ENCODE peak calls at places on chromosomes 2 and 18, in five cellular contexts. F is CD4-positive, alpha-beta T cell; W is left ventricle myocardium inferior; N is fibroblast of lung; M is CD8-positive, alpha-beta T cell. R is an unnamed sample. For H3K9me3, the result is how much of the 10 kb centered on the place peaks cover.

GRCh38 chr2:152504618-152505017 is 169.6 kb downstream of the FMNL2 start:
- DNase-seq in M (no peak), W (no peak), N (no peak), F (no peak), R (no peak)

GRCh38 chr2:160869411-160869810 is 290.8 kb upstream of the TANK start:
- DNase-seq in F (no peak), W (no peak), M (no peak), N (peak), R (peak)

GRCh38 chr2:216694201-216694825 is 1.0 kb downstream of the IGFBP5 start:
- DNase-seq in W (peak), F (no peak), N (peak), M (peak), R (peak)

GRCh38 chr2:86704482-86704971 is 15.6 kb upstream of the RMND5A start:
- DNase-seq in F (no peak), M (no peak), W (peak), N (peak), R (peak)

GRCh38 chr2:38722271-38723115 is 28.7 kb downstream of the SRSF7 start:
- DNase-seq in W (no peak), N (no peak), F (no peak), M (no peak), R (no peak)

GRCh38 chr2:161436411-161436810 is 20.3 kb downstream of the TBR1 start:
- DNase-seq in N (peak), F (no peak), M (no peak), W (no peak), R (peak)

GRCh38 chr2:10316860-10317259 is 14.2 kb downstream of the HPCAL1 start:
- DNase-seq in F (no peak), N (no peak), M (no peak), W (no peak), R (no peak)

GRCh38 chr18:58354051-58354450 is 274.8 kb downstream of the ALPK2 start:
- DNase-seq in N (no peak), M (no peak), F (no peak), W (no peak), R (no peak)

GRCh38 chr18:47215554-47216138 is 35.8 kb downstream of the SKOR2 start:
- DNase-seq in M (no peak), W (no peak), F (no peak), N (peak), R (no peak)

GRCh38 chr2:99819766-99820165 is 322.6 kb downstream of the AFF3 start:
- DNase-seq in F (no peak), N (no peak), W (no peak), M (no peak), R (no peak)

GRCh38 chr2:76808776-76809175 is 713.4 kb downstream of the LRRTM4 start:
- DNase-seq in M (no peak), F (no peak), W (no peak), N (peak), R (no peak)

GRCh38 chr18:34495434-34495833 is 214.7 kb upstream of the DTNA start:
- DNase-seq in F (no peak), M (no peak), N (peak), W (no peak), R (no peak)

GRCh38 chr2:5474716-5475115 is 217.5 kb upstream of the SOX11 start:
- DNase-seq in F (no peak), M (no peak), W (no peak), N (no peak), R (no peak)

GRCh38 chr2:60710707-60711106 is 45.4 kb upstream of the PAPOLG start:
- DNase-seq in F (no peak), N (no peak), M (no peak), W (peak), R (no peak)

GRCh38 chr2:220785181-220785580 is 786.9 kb downstream of the EPHA4 start:
- DNase-seq in W (no peak), M (no peak), N (no peak), F (no peak), R (no peak)

GRCh38 chr2:23489471-23490400 is 104.8 kb downstream of the KLHL29 start:
- DNase-seq in N (peak), F (no peak), W (no peak), M (no peak), R (no peak)

GRCh38 chr2:156935611-156936010 is 321.9 kb upstream of the GALNT5 start:
- DNase-seq in W (no peak), N (no peak), M (no peak), F (no peak), R (peak)

GRCh38 chr2:27808418-27808817 is 36.9 kb downstream of the MRPL33 start:
- DNase-seq in M (no peak), N (no peak), F (no peak), W (no peak), R (no peak)

GRCh38 chr2:103656558-103656957 is 894.7 kb downstream of the TMEM182 start:
- DNase-seq in M (no peak), F (no peak), W (no peak), N (no peak), R (no peak)

GRCh38 chr2:131646669-131647297 is 119.1 kb downstream of the CCDC74A start:
- DNase-seq in F (no peak), W (no peak), M (no peak), N (no peak), R (no peak)

GRCh38 chr2:10810175-10811161 is 2.1 kb downstream of the PDIA6 start:
- DNase-seq in F (no peak), N (peak), W (no peak), M (no peak), R (no peak)

GRCh38 chr2:72235497-72236413 is 88.1 kb upstream of the CYP26B1 start:
- DNase-seq in F (no peak), M (no peak), W (no peak), N (no peak), R (no peak)

GRCh38 chr2:57886196-57886786 is 160.3 kb upstream of the VRK2 start:
- DNase-seq in N (no peak), M (no peak), W (no peak), F (no peak), R (no peak)

GRCh38 chr18:32553640-32554039 is 83.0 kb upstream of the GAREM1 start:
- DNase-seq in F (no peak), M (no peak), N (no peak), W (no peak), R (no peak)

GRCh38 chr2:30512243-30512866 is 65.3 kb downstream of the LCLAT1 start:
- DNase-seq in M (no peak), W (no peak), F (no peak), N (no peak), R (no peak)

GRCh38 chr2:45852450-45853150 is 201.1 kb downstream of the PRKCE start:
- DNase-seq in F (no peak), M (no peak), W (no peak), N (no peak), R (no peak)

GRCh38 chr2:36677995-36678605 is 18.4 kb upstream of the VIT start:
- DNase-seq in F (no peak), N (peak), M (no peak), W (no peak), R (peak)

GRCh38 chr2:222794585-222795579 is 66.0 kb upstream of the ACSL3 start:
- DNase-seq in F (no peak), M (no peak), W (no peak), N (no peak), R (no peak)

GRCh38 chr2:20110876-20111275 is 59.4 kb upstream of the LAPTM4A start:
- DNase-seq in N (no peak), W (no peak), M (no peak), F (no peak), R (no peak)

GRCh38 chr18:9380571-9381390 is 46.2 kb downstream of the TWSG1 start:
- DNase-seq in M (no peak), N (peak), F (no peak), W (no peak), R (no peak)

GRCh38 chr2:134320930-134321329 is 67.1 kb downstream of the MGAT5 start:
- DNase-seq in M (peak), F (peak), N (no peak), W (no peak), R (no peak)

GRCh38 chr2:54454922-54455583 is 1.1 kb upstream of the SPTBN1 start:
- DNase-seq in N (no peak), W (no peak), M (no peak), F (no peak), R (no peak)

GRCh38 chr18:78525364-78526111 is 454.1 kb upstream of the SALL3 start:
- DNase-seq in F (no peak), W (no peak), M (no peak), N (no peak), R (no peak)
- H3K9me3 ChIP-seq in F (under half), W (under half), M (under half), N (under half), R (under half)

GRCh38 chr2:129763190-129763846 is 216.1 kb upstream of the RAB6C start:
- DNase-seq in N (no peak), F (no peak), M (no peak), W (no peak), R (no peak)

GRCh38 chr2:129759186-129760010 is 220.1 kb upstream of the RAB6C start:
- DNase-seq in W (no peak), N (no peak), M (no peak), F (no peak), R (no peak)

GRCh38 chr2:129762386-129763189 is 216.9 kb upstream of the RAB6C start:
- DNase-seq in M (no peak), N (no peak), W (no peak), F (no peak), R (no peak)

GRCh38 chr2:129760669-129761068 is 218.8 kb upstream of the RAB6C start:
- DNase-seq in M (no peak), W (no peak), F (no peak), N (no peak), R (no peak)

GRCh38 chr2:129761569-129762021 is 217.9 kb upstream of the RAB6C start:
- DNase-seq in F (no peak), W (no peak), M (no peak), N (no peak), R (no peak)
- H3K9me3 ChIP-seq in F (under half), W (under half), M (under half), N (under half), R (under half)

GRCh38 chr2:929965-930364 is 20.7 kb upstream of the SNTG2 start:
- DNase-seq in F (no peak), W (no peak), N (no peak), M (no peak), R (no peak)
- H3K9me3 ChIP-seq in F (under half), W (under half), N (under half), M (under half), R (under half)

DNA sequence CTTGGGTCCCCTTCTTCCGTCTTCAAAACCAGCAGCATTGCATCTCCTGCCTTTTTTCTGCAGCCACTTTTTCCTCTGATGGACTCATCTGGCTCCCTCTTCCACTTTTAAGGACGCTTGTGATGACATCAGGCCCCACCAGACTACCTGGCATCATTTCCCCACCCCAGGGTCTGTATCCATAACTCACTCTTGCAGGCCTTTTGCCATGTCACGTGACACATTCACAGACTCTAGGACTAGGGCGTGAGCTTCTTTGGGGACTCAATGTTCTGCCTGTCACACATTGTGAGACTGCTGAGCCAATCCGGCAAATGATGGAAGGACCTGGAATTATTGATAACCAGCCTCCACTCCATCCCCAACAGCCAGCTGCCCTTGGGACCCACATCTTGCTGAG is 23.6 kb downstream of the NPPC start:
- DNase-seq in M (no peak), W (peak), F (no peak), N (no peak), R (no peak)
- H3K9me3 ChIP-seq in M (under half), W (under half), F (under half), N (under half), R (under half)